ENCODE peak calls at places on chromosomes 3 and 15, in seven cellular contexts. One of them, this sample, is unnamed.
A peak's percentile ranks its signal among the peaks of the same experiment; 100 is the strongest.

GRCh38 chr3:194101592-194102432 is 34.1 kb upstream of the HES1 start:
- DNase-seq in RWPE2: no peak
- DNase-seq in GM04503: no peak
- DNase-seq in midbrain: no peak
- DNase-seq in amniotic epithelial cell: no peak
- DNase-seq in foreskin melanocyte: no peak
- DNase-seq in fibroblast of mammary gland: no peak
- DNase-seq in this sample: no peak

GRCh38 chr3:65617787-65618186 is 420.9 kb downstream of the MAGI1 start:
- DNase-seq in foreskin melanocyte: no peak
- DNase-seq in RWPE2: no peak
- DNase-seq in fibroblast of mammary gland: no peak
- DNase-seq in midbrain: no peak
- DNase-seq in amniotic epithelial cell: no peak
- DNase-seq in GM04503: no peak
- DNase-seq in this sample: no peak

GRCh38 chr3:55202320-55202719 is 274.5 kb upstream of the LRTM1 start:
- DNase-seq in midbrain: no peak
- DNase-seq in GM04503: peak; percentile 92
- DNase-seq in RWPE2: no peak
- DNase-seq in fibroblast of mammary gland: peak; percentile 98
- DNase-seq in amniotic epithelial cell: peak; percentile 94
- DNase-seq in foreskin melanocyte: no peak
- DNase-seq in this sample: no peak

GRCh38 chr3:148178508-148178907 is 519.2 kb upstream of the AGTR1 start:
- DNase-seq in midbrain: peak; percentile 13
- DNase-seq in fibroblast of mammary gland: no peak
- DNase-seq in RWPE2: no peak
- DNase-seq in GM04503: no peak
- DNase-seq in amniotic epithelial cell: no peak
- DNase-seq in foreskin melanocyte: peak; percentile 79
- DNase-seq in this sample: no peak

GRCh38 chr3:123046262-123046873 is 18.8 kb upstream of the SEMA5B start:
- DNase-seq in RWPE2: no peak
- DNase-seq in midbrain: no peak
- DNase-seq in fibroblast of mammary gland: no peak
- DNase-seq in foreskin melanocyte: no peak
- DNase-seq in GM04503: peak; percentile 21
- DNase-seq in amniotic epithelial cell: no peak
- DNase-seq in this sample: no peak

GRCh38 chr15:38814891-38815290 is 250.3 kb upstream of the RASGRP1 start:
- DNase-seq in GM04503: no peak
- DNase-seq in midbrain: no peak
- DNase-seq in amniotic epithelial cell: no peak
- DNase-seq in foreskin melanocyte: peak; percentile 68
- DNase-seq in RWPE2: no peak
- DNase-seq in fibroblast of mammary gland: no peak
- DNase-seq in this sample: no peak

GRCh38 chr3:64748244-64748894 is 60.6 kb upstream of the ADAMTS9 start:
- DNase-seq in RWPE2: no peak
- DNase-seq in amniotic epithelial cell: no peak
- DNase-seq in GM04503: no peak
- DNase-seq in midbrain: no peak
- DNase-seq in foreskin melanocyte: no peak
- DNase-seq in fibroblast of mammary gland: no peak
- DNase-seq in this sample: no peak

GRCh38 chr3:169448501-169448900 is 215.0 kb downstream of the MECOM start:
- DNase-seq in midbrain: no peak
- DNase-seq in GM04503: no peak
- DNase-seq in amniotic epithelial cell: no peak
- DNase-seq in fibroblast of mammary gland: peak; percentile 13
- DNase-seq in foreskin melanocyte: no peak
- DNase-seq in RWPE2: no peak
- DNase-seq in this sample: no peak

GRCh38 chr3:16279010-16279409 is 14.0 kb downstream of the OXNAD1 start:
- DNase-seq in midbrain: no peak
- DNase-seq in fibroblast of mammary gland: no peak
- DNase-seq in RWPE2: no peak
- DNase-seq in foreskin melanocyte: no peak
- DNase-seq in amniotic epithelial cell: no peak
- DNase-seq in GM04503: no peak
- DNase-seq in this sample: no peak

GRCh38 chr15:50003786-50004334 is 115.2 kb downstream of the ATP8B4 start:
- DNase-seq in midbrain: peak; percentile 88
- DNase-seq in amniotic epithelial cell: peak; percentile 91
- DNase-seq in RWPE2: peak; percentile 88
- DNase-seq in foreskin melanocyte: peak; percentile 90
- DNase-seq in fibroblast of mammary gland: peak; percentile 93
- DNase-seq in GM04503: peak; percentile 61
- DNase-seq in this sample: no peak

GRCh38 chr3:167203062-167203461 is 177.0 kb downstream of the ZBBX start:
- DNase-seq in foreskin melanocyte: no peak
- DNase-seq in fibroblast of mammary gland: no peak
- DNase-seq in GM04503: no peak
- DNase-seq in RWPE2: no peak
- DNase-seq in amniotic epithelial cell: no peak
- DNase-seq in midbrain: no peak
- DNase-seq in this sample: no peak

GRCh38 chr15:87777054-87777498 is 479.5 kb downstream of the NTRK3 start:
- DNase-seq in fibroblast of mammary gland: peak; percentile 30
- DNase-seq in midbrain: no peak
- DNase-seq in GM04503: peak; percentile 45
- DNase-seq in amniotic epithelial cell: peak; percentile 22
- DNase-seq in foreskin melanocyte: peak; percentile 76
- DNase-seq in RWPE2: no peak
- DNase-seq in this sample: no peak

GRCh38 chr3:42473083-42473932 is 29.1 kb upstream of the VIPR1 start:
- DNase-seq in foreskin melanocyte: no peak
- DNase-seq in fibroblast of mammary gland: peak; percentile 22
- DNase-seq in GM04503: peak; percentile 9
- DNase-seq in RWPE2: no peak
- DNase-seq in amniotic epithelial cell: peak; percentile 8
- DNase-seq in midbrain: no peak
- DNase-seq in this sample: no peak

GRCh38 chr3:23830869-23831484 is 25.2 kb downstream of the UBE2E1 start:
- DNase-seq in fibroblast of mammary gland: peak; percentile 38
- DNase-seq in midbrain: no peak
- DNase-seq in amniotic epithelial cell: peak; percentile 31
- DNase-seq in RWPE2: no peak
- DNase-seq in GM04503: no peak
- DNase-seq in foreskin melanocyte: no peak
- DNase-seq in this sample: no peak

GRCh38 chr15:70268698-70269251 is 171.1 kb upstream of the TLE3 start:
- DNase-seq in foreskin melanocyte: no peak
- DNase-seq in amniotic epithelial cell: no peak
- DNase-seq in midbrain: no peak
- DNase-seq in GM04503: no peak
- DNase-seq in RWPE2: no peak
- DNase-seq in fibroblast of mammary gland: no peak
- DNase-seq in this sample: no peak

GRCh38 chr3:192727032-192727847 is at the start of gene FGF12:
- DNase-seq in amniotic epithelial cell: peak; percentile 11
- DNase-seq in midbrain: peak; percentile 75
- DNase-seq in foreskin melanocyte: peak; percentile 3
- DNase-seq in fibroblast of mammary gland: peak; percentile 17
- DNase-seq in GM04503: no peak
- DNase-seq in RWPE2: peak; percentile 66
- DNase-seq in this sample: peak; percentile 75

GRCh38 chr15:59437777-59438574 is at the start of gene FAM81A:
- DNase-seq in GM04503: no peak
- DNase-seq in midbrain: peak; percentile 86
- DNase-seq in foreskin melanocyte: peak; percentile 64
- DNase-seq in RWPE2: peak; percentile 78
- DNase-seq in fibroblast of mammary gland: peak; percentile 64
- DNase-seq in amniotic epithelial cell: peak; percentile 37
- DNase-seq in this sample: no peak

GRCh38 chr3:16239776-16240175 is 25.0 kb downstream of the DPH3 start:
- DNase-seq in midbrain: no peak
- DNase-seq in amniotic epithelial cell: peak; percentile 68
- DNase-seq in foreskin melanocyte: no peak
- DNase-seq in GM04503: no peak
- DNase-seq in RWPE2: no peak
- DNase-seq in fibroblast of mammary gland: peak; percentile 85
- DNase-seq in this sample: no peak

GRCh38 chr15:61112231-61112630 is 116.9 kb downstream of the RORA start:
- DNase-seq in fibroblast of mammary gland: no peak
- DNase-seq in foreskin melanocyte: no peak
- DNase-seq in amniotic epithelial cell: no peak
- DNase-seq in GM04503: no peak
- DNase-seq in midbrain: no peak
- DNase-seq in RWPE2: no peak
- DNase-seq in this sample: no peak

GRCh38 chr15:60734846-60735245 is 255.9 kb upstream of the ICE2 start:
- DNase-seq in amniotic epithelial cell: no peak
- DNase-seq in fibroblast of mammary gland: no peak
- DNase-seq in GM04503: no peak
- DNase-seq in RWPE2: no peak
- DNase-seq in foreskin melanocyte: no peak
- DNase-seq in midbrain: no peak
- DNase-seq in this sample: no peak

GRCh38 chr15:85891470-85891869 is 96.7 kb upstream of the KLHL25 start:
- DNase-seq in fibroblast of mammary gland: no peak
- DNase-seq in foreskin melanocyte: no peak
- DNase-seq in GM04503: no peak
- DNase-seq in RWPE2: no peak
- DNase-seq in midbrain: no peak
- DNase-seq in amniotic epithelial cell: no peak
- DNase-seq in this sample: no peak

GRCh38 chr3:11239796-11240195 is 32.4 kb upstream of the ATG7 start:
- DNase-seq in RWPE2: no peak
- DNase-seq in GM04503: no peak
- DNase-seq in midbrain: no peak
- DNase-seq in amniotic epithelial cell: no peak
- DNase-seq in fibroblast of mammary gland: no peak
- DNase-seq in foreskin melanocyte: no peak
- DNase-seq in this sample: no peak

GRCh38 chr3:38646630-38647029 is 2.9 kb downstream of the SCN5A start:
- DNase-seq in foreskin melanocyte: no peak
- DNase-seq in midbrain: no peak
- DNase-seq in GM04503: no peak
- DNase-seq in amniotic epithelial cell: peak; percentile 25
- DNase-seq in RWPE2: no peak
- DNase-seq in fibroblast of mammary gland: peak; percentile 30
- DNase-seq in this sample: no peak

GRCh38 chr3:129605593-129606521 is 619 bp downstream of the PLXND1 start:
- DNase-seq in amniotic epithelial cell: no peak
- DNase-seq in foreskin melanocyte: no peak
- DNase-seq in midbrain: no peak
- DNase-seq in fibroblast of mammary gland: peak; percentile 41
- DNase-seq in RWPE2: no peak
- DNase-seq in GM04503: no peak
- DNase-seq in this sample: no peak

GRCh38 chr3:100264242-100264641 is 3.5 kb downstream of the TBC1D23 start:
- DNase-seq in fibroblast of mammary gland: peak; percentile 45
- DNase-seq in RWPE2: no peak
- DNase-seq in amniotic epithelial cell: no peak
- DNase-seq in GM04503: no peak
- DNase-seq in foreskin melanocyte: no peak
- DNase-seq in midbrain: no peak
- DNase-seq in this sample: no peak

GRCh38 chr3:157499342-157499963 is 3.8 kb downstream of the VEPH1 start:
- DNase-seq in foreskin melanocyte: no peak
- DNase-seq in midbrain: no peak
- DNase-seq in fibroblast of mammary gland: no peak
- DNase-seq in RWPE2: peak; percentile 73
- DNase-seq in GM04503: no peak
- DNase-seq in amniotic epithelial cell: peak; percentile 13
- DNase-seq in this sample: no peak

GRCh38 chr15:79073336-79073735 is 17.2 kb downstream of the RASGRF1 start:
- DNase-seq in fibroblast of mammary gland: no peak
- DNase-seq in RWPE2: no peak
- DNase-seq in amniotic epithelial cell: no peak
- DNase-seq in midbrain: no peak
- DNase-seq in GM04503: no peak
- DNase-seq in foreskin melanocyte: no peak
- DNase-seq in this sample: no peak

GRCh38 chr15:96796841-96797240 is 466.3 kb downstream of the NR2F2 start:
- DNase-seq in RWPE2: no peak
- DNase-seq in midbrain: no peak
- DNase-seq in fibroblast of mammary gland: no peak
- DNase-seq in foreskin melanocyte: no peak
- DNase-seq in amniotic epithelial cell: no peak
- DNase-seq in GM04503: no peak
- DNase-seq in this sample: no peak

GRCh38 chr3:194069421-194070219 is 66.3 kb upstream of the HES1 start:
- DNase-seq in GM04503: no peak
- DNase-seq in amniotic epithelial cell: peak; percentile 82
- DNase-seq in fibroblast of mammary gland: peak; percentile 68
- DNase-seq in midbrain: no peak
- DNase-seq in RWPE2: no peak
- DNase-seq in foreskin melanocyte: no peak
- DNase-seq in this sample: no peak

GRCh38 chr3:106025151-106025722 is 156.4 kb upstream of the CBLB start:
- DNase-seq in GM04503: no peak
- DNase-seq in amniotic epithelial cell: no peak
- DNase-seq in midbrain: no peak
- DNase-seq in fibroblast of mammary gland: peak; percentile 16
- DNase-seq in RWPE2: no peak
- DNase-seq in foreskin melanocyte: no peak
- DNase-seq in this sample: no peak

GRCh38 chr15:66294157-66294931 is 976 bp downstream of the DIS3L start:
- DNase-seq in amniotic epithelial cell: peak; percentile 86
- DNase-seq in RWPE2: no peak
- DNase-seq in midbrain: no peak
- DNase-seq in fibroblast of mammary gland: peak; percentile 59
- DNase-seq in foreskin melanocyte: peak; percentile 24
- DNase-seq in GM04503: peak; percentile 70
- DNase-seq in this sample: no peak

GRCh38 chr15:71800835-71801745 is 9.3 kb upstream of the NR2E3 start:
- DNase-seq in foreskin melanocyte: peak; percentile 51
- DNase-seq in amniotic epithelial cell: peak; percentile 71
- DNase-seq in RWPE2: no peak
- DNase-seq in midbrain: peak; percentile 65
- DNase-seq in GM04503: no peak
- DNase-seq in fibroblast of mammary gland: peak; percentile 76
- DNase-seq in this sample: no peak

GRCh38 chr3:134029734-134030381 is at the start of gene SLCO2A1:
- DNase-seq in amniotic epithelial cell: no peak
- DNase-seq in fibroblast of mammary gland: peak; percentile 17
- DNase-seq in midbrain: no peak
- DNase-seq in RWPE2: no peak
- DNase-seq in GM04503: no peak
- DNase-seq in foreskin melanocyte: no peak
- DNase-seq in this sample: no peak

GRCh38 chr15:100464895-100465294 is 63.9 kb downstream of the CERS3 start:
- DNase-seq in RWPE2: no peak
- DNase-seq in midbrain: no peak
- DNase-seq in amniotic epithelial cell: no peak
- DNase-seq in foreskin melanocyte: no peak
- DNase-seq in GM04503: no peak
- DNase-seq in fibroblast of mammary gland: no peak
- DNase-seq in this sample: no peak

GRCh38 chr3:140207541-140207940 is 272.6 kb downstream of the CLSTN2 start:
- DNase-seq in amniotic epithelial cell: no peak
- DNase-seq in foreskin melanocyte: no peak
- DNase-seq in GM04503: no peak
- DNase-seq in midbrain: no peak
- DNase-seq in fibroblast of mammary gland: no peak
- DNase-seq in RWPE2: no peak
- DNase-seq in this sample: no peak

GRCh38 chr15:64246364-64247189 is 83.8 kb upstream of the PPIB start:
- DNase-seq in midbrain: no peak
- DNase-seq in GM04503: peak; percentile 67
- DNase-seq in foreskin melanocyte: peak; percentile 97
- DNase-seq in amniotic epithelial cell: peak; percentile 93
- DNase-seq in RWPE2: no peak
- DNase-seq in fibroblast of mammary gland: peak; percentile 96
- DNase-seq in this sample: no peak

This sample was measured in chondrocyte.